ENCODE peak calls at places on chromosomes 12 and 14, in nine cellular contexts. One of them, this sample, is unnamed.

GRCh38 chr14:23727566-23728335 is 91.6 kb downstream of the DHRS2 start:
- DNase-seq in GM12891: peak
- DNase-seq in non-pigmented ciliary epithelial cell: peak
- DNase-seq in NCI-H1436: peak
- DNase-seq in H4: peak
- DNase-seq in upper lobe of right lung: no peak
- DNase-seq in brain microvascular endothelial cell: peak
- DNase-seq in astrocyte of the spinal cord: peak
- DNase-seq in GM10248: peak
- DNase-seq in this sample: no peak

GRCh38 chr14:22848391-22849164 is 12.2 kb downstream of the MMP14 start:
- DNase-seq in GM12891: peak
- DNase-seq in non-pigmented ciliary epithelial cell: no peak
- DNase-seq in NCI-H1436: no peak
- DNase-seq in H4: peak
- DNase-seq in upper lobe of right lung: peak
- DNase-seq in brain microvascular endothelial cell: peak
- DNase-seq in astrocyte of the spinal cord: peak
- DNase-seq in GM10248: no peak
- DNase-seq in this sample: no peak

GRCh38 chr14:71187633-71188356 is 280.5 kb downstream of the PCNX1 start:
- DNase-seq in GM12891: no peak
- DNase-seq in non-pigmented ciliary epithelial cell: no peak
- DNase-seq in NCI-H1436: no peak
- DNase-seq in H4: no peak
- DNase-seq in upper lobe of right lung: peak
- DNase-seq in brain microvascular endothelial cell: no peak
- DNase-seq in astrocyte of the spinal cord: no peak
- DNase-seq in GM10248: no peak
- DNase-seq in this sample: no peak

GRCh38 chr14:51473808-51474207 is 177.9 kb upstream of the FRMD6 start:
- DNase-seq in GM12891: no peak
- DNase-seq in non-pigmented ciliary epithelial cell: no peak
- DNase-seq in NCI-H1436: no peak
- DNase-seq in H4: no peak
- DNase-seq in upper lobe of right lung: no peak
- DNase-seq in brain microvascular endothelial cell: peak
- DNase-seq in astrocyte of the spinal cord: peak
- DNase-seq in GM10248: no peak
- DNase-seq in this sample: no peak

GRCh38 chr12:119613319-119613936 is 19.9 kb downstream of the TMEM233 start:
- DNase-seq in GM12891: no peak
- DNase-seq in non-pigmented ciliary epithelial cell: no peak
- DNase-seq in NCI-H1436: no peak
- DNase-seq in H4: no peak
- DNase-seq in upper lobe of right lung: no peak
- DNase-seq in brain microvascular endothelial cell: peak
- DNase-seq in astrocyte of the spinal cord: no peak
- DNase-seq in GM10248: no peak
- DNase-seq in this sample: no peak

GRCh38 chr14:91891721-91892220 is 24.4 kb upstream of the TC2N start:
- DNase-seq in GM12891: no peak
- DNase-seq in non-pigmented ciliary epithelial cell: no peak
- DNase-seq in NCI-H1436: no peak
- DNase-seq in H4: no peak
- DNase-seq in upper lobe of right lung: no peak
- DNase-seq in brain microvascular endothelial cell: no peak
- DNase-seq in astrocyte of the spinal cord: peak
- DNase-seq in GM10248: no peak
- DNase-seq in this sample: no peak

GRCh38 chr14:69571879-69572633 is 2.6 kb downstream of the CCDC177 start:
- DNase-seq in GM12891: peak
- DNase-seq in non-pigmented ciliary epithelial cell: no peak
- DNase-seq in NCI-H1436: no peak
- DNase-seq in H4: no peak
- DNase-seq in upper lobe of right lung: no peak
- DNase-seq in brain microvascular endothelial cell: no peak
- DNase-seq in astrocyte of the spinal cord: no peak
- DNase-seq in GM10248: no peak
- DNase-seq in this sample: no peak

GRCh38 chr12:97967831-97968230 is 505.2 kb downstream of the RMST start:
- DNase-seq in GM12891: no peak
- DNase-seq in non-pigmented ciliary epithelial cell: no peak
- DNase-seq in NCI-H1436: no peak
- DNase-seq in H4: no peak
- DNase-seq in upper lobe of right lung: no peak
- DNase-seq in brain microvascular endothelial cell: no peak
- DNase-seq in astrocyte of the spinal cord: no peak
- DNase-seq in GM10248: no peak
- DNase-seq in this sample: no peak

GRCh38 chr14:68016243-68016914 is 196.8 kb downstream of the RAD51B start:
- DNase-seq in GM12891: no peak
- DNase-seq in non-pigmented ciliary epithelial cell: no peak
- DNase-seq in NCI-H1436: no peak
- DNase-seq in H4: no peak
- DNase-seq in upper lobe of right lung: no peak
- DNase-seq in brain microvascular endothelial cell: no peak
- DNase-seq in astrocyte of the spinal cord: peak
- DNase-seq in GM10248: no peak
- DNase-seq in this sample: no peak